ENCODE peak calls at places on chromosomes 3 and 15, in eight cellular contexts. Q is heart left ventricle, K is GM12865, Y is BJ, W is H9, Z is sigmoid colon, B is IMR-90, S is fibroblast of mammary gland. M is an unnamed sample.
A peak's percentile ranks its signal among the peaks of the same experiment; 100 is the strongest.

GRCh38 chr15:97904196-97904572 is 56.3 kb upstream of the ARRDC4 start:
- DNase-seq in Z (peak; percentile 88), W (peak; percentile 90), S (peak; percentile 63), B (peak; percentile 44), Q (peak; percentile 79), Y (no peak), K (no peak), M (peak; percentile 18)

GRCh38 chr3:178966299-178967183 is 105.1 kb downstream of the ZMAT3 start:
- DNase-seq in Z (no peak), B (peak; percentile 37), W (no peak), Y (no peak), Q (no peak), K (peak; percentile 59), S (peak; percentile 54), M (peak; percentile 11)

GRCh38 chr15:89066280-89066679 is 22.0 kb upstream of the ABHD2 start:
- DNase-seq in S (no peak), Q (no peak), B (no peak), W (no peak), Y (no peak), K (no peak), Z (no peak), M (no peak)

GRCh38 chr3:15666277-15666676 is 64.7 kb downstream of the BTD start:
- DNase-seq in Q (no peak), W (no peak), Y (no peak), Z (no peak), S (no peak), K (no peak), B (no peak), M (no peak)

GRCh38 chr3:10917176-10917575 is 75.4 kb upstream of the SLC6A1 start:
- DNase-seq in W (no peak), Q (no peak), K (no peak), Z (no peak), Y (no peak), S (peak; percentile 3), B (no peak), M (no peak)

GRCh38 chr3:123635220-123635619 is 50.4 kb upstream of the HACD2 start:
- DNase-seq in Q (no peak), K (no peak), Z (peak; percentile 76), B (peak; percentile 34), Y (no peak), S (no peak), W (no peak), M (no peak)

GRCh38 chr3:23648326-23648964 is 157.3 kb upstream of the UBE2E1 start:
- DNase-seq in S (peak; percentile 76), Z (no peak), K (no peak), W (no peak), B (peak; percentile 58), Q (no peak), Y (no peak), M (no peak)

GRCh38 chr15:76932090-76932966 is 779 bp downstream of the RCN2 start:
- DNase-seq in Q (no peak), W (no peak), Y (no peak), B (peak; percentile 6), Z (no peak), K (peak; percentile 12), S (peak; percentile 6), M (no peak)

GRCh38 chr3:46481636-46482035 is 16.1 kb upstream of the RTP3 start:
- DNase-seq in B (no peak), W (no peak), Z (no peak), S (peak; percentile 37), Y (no peak), K (no peak), Q (no peak), M (no peak)

GRCh38 chr15:29920515-29920914 is 98.2 kb upstream of the TJP1 start:
- DNase-seq in Z (no peak), K (no peak), Y (no peak), Q (no peak), B (peak; percentile 49), W (no peak), S (peak; percentile 28), M (no peak)

GRCh38 chr3:150623945-150624344 is 20.8 kb downstream of the SELENOT start:
- DNase-seq in K (no peak), B (peak; percentile 18), Y (no peak), W (no peak), S (peak; percentile 16), Z (no peak), Q (no peak), M (no peak)

GRCh38 chr3:172203522-172204258 is 164.3 kb downstream of the FNDC3B start:
- DNase-seq in B (no peak), Q (no peak), K (no peak), W (no peak), S (peak; percentile 42), Y (no peak), Z (no peak), M (no peak)

GRCh38 chr3:37506968-37507535 is 332.7 kb upstream of the LRRFIP2 start:
- DNase-seq in W (no peak), Z (no peak), K (no peak), Q (no peak), S (no peak), Y (no peak), B (no peak), M (no peak)

GRCh38 chr3:66208189-66208588 is 12.6 kb upstream of the SLC25A26 start:
- DNase-seq in Q (no peak), K (no peak), Z (no peak), S (no peak), B (no peak), Y (no peak), W (no peak), M (no peak)

GRCh38 chr3:132553811-132554210 is 43.3 kb upstream of the ACKR4 start:
- DNase-seq in Y (no peak), B (no peak), Z (no peak), K (no peak), S (no peak), W (no peak), Q (no peak), M (no peak)

GRCh38 chr15:68333775-68334470 is 56.4 kb downstream of the FEM1B start:
- DNase-seq in S (peak; percentile 38), K (no peak), Q (peak; percentile 81), W (no peak), Z (peak; percentile 80), Y (no peak), B (peak; percentile 44), M (no peak)

GRCh38 chr3:190056795-190057194 is 63.9 kb downstream of the P3H2 start:
- DNase-seq in B (peak; percentile 21), Y (no peak), S (no peak), W (no peak), Z (no peak), Q (no peak), K (no peak), M (no peak)

GRCh38 chr3:159499031-159499793 is 489.4 kb upstream of the IL12A start:
- DNase-seq in Y (no peak), W (no peak), Q (no peak), S (peak; percentile 19), B (peak; percentile 49), Z (no peak), K (no peak), M (no peak)

GRCh38 chr3:56131976-56132590 is 336.2 kb downstream of the ERC2 start:
- DNase-seq in K (no peak), S (peak; percentile 93), Y (peak; percentile 86), W (no peak), Z (peak; percentile 69), B (peak; percentile 95), Q (no peak), M (no peak)

GRCh38 chr3:107599755-107600122 is 77.0 kb downstream of the BBX start:
- DNase-seq in W (no peak), B (no peak), K (no peak), Z (no peak), S (peak; percentile 6), Y (no peak), Q (no peak), M (no peak)

DNA sequence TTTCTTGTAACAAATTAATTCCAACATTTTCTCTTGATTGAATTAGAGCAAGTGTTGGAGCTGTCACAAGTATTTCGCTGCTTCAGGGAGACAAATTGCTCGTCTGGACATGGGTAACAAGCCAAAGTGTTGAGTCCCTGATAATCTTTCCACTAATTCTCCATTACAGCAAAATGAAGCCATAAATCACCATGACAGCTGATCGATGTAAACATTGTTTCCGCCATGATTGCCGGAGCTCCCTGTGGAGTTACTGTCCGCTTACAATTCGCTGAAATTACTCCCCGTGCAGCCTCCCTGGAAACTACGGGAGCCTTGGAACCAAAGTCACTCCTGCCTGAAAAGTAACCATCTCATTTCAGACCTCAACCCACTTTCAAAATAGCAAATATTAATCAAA is 47.4 kb downstream of the SHOX2 start:
- DNase-seq in B (no peak), K (no peak), S (no peak), Q (no peak), W (no peak), Y (no peak), Z (no peak), M (no peak)
- TF ChIP-seq CTCF in B (no peak), K (no peak), S (no peak), Q (no peak), W (no peak), Y (no peak), Z (no peak), M (no peak)

GRCh38 chr3:29283297-29283681 is 2.4 kb downstream of the RBMS3 start:
- DNase-seq in Y (no peak), W (no peak), K (no peak), B (peak; percentile 15), S (no peak), Q (no peak), Z (no peak), M (no peak)
- TF ChIP-seq CTCF in Y (no peak), W (no peak), K (no peak), B (no peak), S (no peak), Q (no peak), Z (no peak), M (no peak)

GRCh38 chr3:195268608-195269309 is 2.2 kb downstream of the XXYLT1 start:
- DNase-seq in W (no peak), B (no peak), Z (no peak), Q (no peak), K (no peak), S (no peak), Y (no peak), M (no peak)

GRCh38 chr3:195270350-195271115 is 426 bp downstream of the XXYLT1 start:
- DNase-seq in B (peak; percentile 69), Y (no peak), K (peak; percentile 81), Q (peak; percentile 87), Z (peak; percentile 85), S (peak; percentile 29), W (peak; percentile 76), M (peak; percentile 78)

GRCh38 chr3:195271116-195271858 is at the start of gene XXYLT1:
- DNase-seq in W (peak; percentile 92), Y (peak; percentile 30), B (peak; percentile 80), Q (peak; percentile 95), Z (peak; percentile 92), S (peak; percentile 79), K (peak; percentile 93), M (peak; percentile 91)

GRCh38 chr3:195269375-195270078 is 1.4 kb downstream of the XXYLT1 start:
- DNase-seq in W (no peak), Q (no peak), B (no peak), Y (no peak), K (no peak), Z (no peak), S (no peak), M (no peak)

DNA sequence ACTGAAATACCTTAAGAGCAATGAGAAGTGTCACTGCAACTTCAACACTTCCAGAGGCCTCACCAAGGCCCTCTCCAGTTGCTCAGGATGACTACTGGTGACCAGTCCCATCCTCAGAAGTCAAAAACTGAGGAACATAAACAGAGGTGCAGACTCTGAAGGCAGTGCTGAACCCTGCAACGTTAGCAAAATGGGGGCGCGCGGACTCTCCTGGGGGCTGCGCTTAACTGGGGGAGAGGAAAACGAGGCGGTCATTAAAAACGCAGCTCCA is 945 bp downstream of the XXYLT1 start:
- DNase-seq in Z (no peak), W (no peak), Y (no peak), K (no peak), S (no peak), Q (no peak), B (no peak), M (no peak)
- TF ChIP-seq CTCF in Z (no peak), W (no peak), Y (no peak), K (no peak), S (no peak), Q (no peak), B (no peak), M (no peak)

GRCh38 chr15:70095387-70096214 is 2.1 kb downstream of the TLE3 start:
- DNase-seq in W (peak; percentile 74), Z (peak; percentile 72), Q (peak; percentile 79), S (no peak), Y (no peak), K (peak; percentile 58), B (no peak), M (peak; percentile 65)
- TF ChIP-seq CTCF in W (peak; percentile 40), Z (no peak), Q (no peak), S (no peak), Y (no peak), K (no peak), B (no peak), M (no peak)

M was measured in GM10248.